ENCODE peak calls at places on chromosomes 3 and 15, in four cellular contexts. T is stimulated activated CD4-positive, alpha-beta T cell treated with anti-CD3 and anti-CD28 coated beads, TNF-alpha, amount 100 ng/mL, for 1 hour; X is Right ventricle myocardium superior; A is choroid plexus epithelial cell. L is an unnamed sample.

GRCh38 chr15:84781505-84781904 is 33.1 kb downstream of the ZNF592 start:
- DNase-seq in T (no peak), X (no peak), A (peak), L (no peak)

GRCh38 chr3:114499986-114500385 is 206.2 kb downstream of the TIGIT start:
- DNase-seq in T (no peak), X (no peak), A (peak), L (no peak)

GRCh38 chr3:60178931-60179653 is 1072.2 kb downstream of the FHIT start:
- DNase-seq in T (no peak), X (no peak), A (no peak), L (no peak)

GRCh38 chr15:33913459-33913858 is 54.8 kb upstream of the CHRM5 start:
- DNase-seq in T (no peak), X (no peak), A (peak), L (no peak)

GRCh38 chr3:129628169-129628522 is 21.7 kb upstream of the PLXND1 start:
- DNase-seq in T (no peak), X (no peak), A (no peak), L (no peak)

GRCh38 chr3:32109256-32109655 is 2.8 kb downstream of the GPD1L start:
- DNase-seq in T (no peak), X (peak), A (peak), L (peak)

GRCh38 chr3:136671921-136672320 is 80.3 kb downstream of the STAG1 start:
- DNase-seq in T (no peak), X (no peak), A (peak), L (no peak)

GRCh38 chr3:20648921-20649381 is 462.9 kb upstream of the SGO1 start:
- DNase-seq in T (no peak), X (no peak), A (peak), L (no peak)

GRCh38 chr3:134459506-134460041 is 26.2 kb downstream of the ANAPC13 start:
- DNase-seq in T (no peak), X (no peak), A (no peak), L (no peak)

L was measured in left cardiac atrium.